ENCODE peak calls at places on chromosomes 12 and 14, in seven cellular contexts. N, P, Q, K, X, H and S are unnamed samples.
A peak's percentile ranks its signal among the peaks of the same experiment; 100 is the strongest.

GRCh38 chr12:111248981-111249380 is 119.9 kb downstream of the PHETA1 start:
- DNase-seq in N (no peak), P (no peak), Q (no peak), K (no peak), X (no peak), H (no peak), S (no peak)

GRCh38 chr14:63551338-63551737 is 8.2 kb upstream of the PPP2R5E start:
- DNase-seq in N (no peak), P (peak; percentile 9), Q (no peak), K (no peak), X (no peak), H (no peak), S (no peak)

GRCh38 chr14:53391156-53391555 is 238.0 kb upstream of the DDHD1 start:
- DNase-seq in N (peak; percentile 63), P (peak; percentile 66), Q (no peak), K (no peak), X (no peak), H (no peak), S (no peak)

GRCh38 chr12:45435945-45436710 is 220.2 kb downstream of the ANO6 start:
- DNase-seq in N (no peak), P (no peak), Q (no peak), K (no peak), X (no peak), H (no peak), S (peak; percentile 80)

GRCh38 chr14:21852061-21852664 is 178.5 kb upstream of the OR4E1 start:
- DNase-seq in N (no peak), P (peak; percentile 27), Q (peak; percentile 69), K (peak; percentile 57), X (no peak), H (no peak), S (no peak)

GRCh38 chr14:61113561-61113960 is 132.5 kb downstream of the SLC38A6 start:
- DNase-seq in N (no peak), P (no peak), Q (no peak), K (no peak), X (no peak), H (no peak), S (no peak)

GRCh38 chr14:66069830-66070541 is 416.2 kb upstream of the CCDC196 start:
- DNase-seq in N (no peak), P (no peak), Q (no peak), K (no peak), X (no peak), H (no peak), S (no peak)

GRCh38 chr14:61343991-61344405 is 22.6 kb downstream of the PRKCH start:
- DNase-seq in N (no peak), P (no peak), Q (no peak), K (no peak), X (no peak), H (no peak), S (no peak)

GRCh38 chr14:55813635-55814034 is 233.6 kb downstream of the KTN1 start:
- DNase-seq in N (no peak), P (no peak), Q (no peak), K (no peak), X (no peak), H (no peak), S (no peak)

GRCh38 chr12:116282371-116283286 is 5.1 kb upstream of the MED13L start:
- DNase-seq in N (no peak), P (no peak), Q (no peak), K (no peak), X (no peak), H (no peak), S (no peak)

GRCh38 chr14:78805586-78805985 is 635.4 kb downstream of the NRXN3 start:
- DNase-seq in N (no peak), P (no peak), Q (no peak), K (no peak), X (no peak), H (no peak), S (no peak)

GRCh38 chr14:51576112-51576420 is 75.6 kb upstream of the FRMD6 start:
- DNase-seq in N (no peak), P (peak; percentile 80), Q (no peak), K (no peak), X (peak; percentile 31), H (no peak), S (no peak)

GRCh38 chr12:24054411-24054810 is 104.9 kb upstream of the SOX5 start:
- DNase-seq in N (no peak), P (no peak), Q (no peak), K (no peak), X (no peak), H (no peak), S (no peak)

GRCh38 chr12:67477682-67478265 is 170.8 kb upstream of the DYRK2 start:
- DNase-seq in N (no peak), P (no peak), Q (no peak), K (no peak), X (no peak), H (no peak), S (no peak)

GRCh38 chr12:93802698-93803097 is 125.5 kb downstream of the CRADD start:
- DNase-seq in N (no peak), P (peak; percentile 46), Q (no peak), K (no peak), X (no peak), H (no peak), S (no peak)

GRCh38 chr12:132924356-132924755 is 31.8 kb downstream of the ZNF605 start:
- DNase-seq in N (no peak), P (no peak), Q (no peak), K (no peak), X (no peak), H (no peak), S (no peak)

GRCh38 chr12:26136688-26137087 is 11.9 kb upstream of the BHLHE41 start:
- DNase-seq in N (no peak), P (no peak), Q (no peak), K (no peak), X (no peak), H (no peak), S (no peak)

GRCh38 chr12:15550778-15551177 is 228.5 kb downstream of the PTPRO start:
- DNase-seq in N (no peak), P (no peak), Q (no peak), K (no peak), X (no peak), H (no peak), S (no peak)

GRCh38 chr12:11026118-11026517 is 3.7 kb upstream of the TAS2R19 start:
- DNase-seq in N (no peak), P (no peak), Q (no peak), K (no peak), X (no peak), H (no peak), S (no peak)
- TF ChIP-seq CTCF in N (no peak), P (no peak), Q (no peak), K (no peak), X (no peak), H (no peak), S (peak; percentile 16)

DNA sequence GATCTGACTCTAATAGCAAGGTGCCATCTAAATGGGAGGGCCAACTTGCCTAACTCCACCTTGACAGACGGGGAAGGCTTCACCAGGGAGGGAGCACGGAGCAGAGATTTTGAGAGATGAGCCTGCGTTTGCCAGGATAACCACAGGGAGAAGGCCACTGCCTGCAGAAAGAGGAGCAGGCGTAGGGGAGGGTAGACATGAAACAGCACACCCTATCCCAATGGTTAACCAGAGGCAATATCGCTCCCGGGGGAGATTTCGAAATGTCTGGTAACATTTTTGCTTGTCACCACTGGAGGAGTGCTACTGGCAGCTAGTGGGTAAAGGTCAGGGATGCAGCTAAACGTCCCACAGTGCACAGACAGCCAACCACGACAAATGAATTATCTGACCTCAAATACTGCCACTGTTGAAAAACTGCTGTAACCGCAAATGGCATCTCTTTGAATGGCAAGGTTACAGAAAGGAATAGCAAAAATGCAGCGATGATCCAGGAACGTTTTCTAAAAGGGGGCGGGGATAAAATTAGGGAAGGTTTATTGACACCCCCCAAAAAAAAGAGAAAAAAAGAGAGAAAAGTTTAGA is 126.0 kb upstream of the ATF7IP start:
- DNase-seq in N (no peak), P (peak; percentile 24), Q (peak; percentile 60), K (no peak), X (no peak), H (peak; percentile 14), S (no peak)
- TF ChIP-seq CTCF in N (no peak), P (no peak), Q (no peak), K (no peak), X (no peak), H (peak; percentile 24), S (no peak)

GRCh38 chr12:124525455-124525854 is 42.0 kb downstream of the NCOR2 start:
- DNase-seq in N (no peak), P (no peak), Q (no peak), K (no peak), X (no peak), H (no peak), S (no peak)

GRCh38 chr12:124530637-124531263 is 36.7 kb downstream of the NCOR2 start:
- DNase-seq in N (no peak), P (no peak), Q (no peak), K (no peak), X (no peak), H (no peak), S (no peak)

GRCh38 chr12:124525927-124526692 is 41.3 kb downstream of the NCOR2 start:
- DNase-seq in N (no peak), P (no peak), Q (no peak), K (no peak), X (no peak), H (no peak), S (no peak)

GRCh38 chr12:124529595-124530276 is 37.7 kb downstream of the NCOR2 start:
- DNase-seq in N (no peak), P (no peak), Q (no peak), K (no peak), X (no peak), H (no peak), S (no peak)

DNA sequence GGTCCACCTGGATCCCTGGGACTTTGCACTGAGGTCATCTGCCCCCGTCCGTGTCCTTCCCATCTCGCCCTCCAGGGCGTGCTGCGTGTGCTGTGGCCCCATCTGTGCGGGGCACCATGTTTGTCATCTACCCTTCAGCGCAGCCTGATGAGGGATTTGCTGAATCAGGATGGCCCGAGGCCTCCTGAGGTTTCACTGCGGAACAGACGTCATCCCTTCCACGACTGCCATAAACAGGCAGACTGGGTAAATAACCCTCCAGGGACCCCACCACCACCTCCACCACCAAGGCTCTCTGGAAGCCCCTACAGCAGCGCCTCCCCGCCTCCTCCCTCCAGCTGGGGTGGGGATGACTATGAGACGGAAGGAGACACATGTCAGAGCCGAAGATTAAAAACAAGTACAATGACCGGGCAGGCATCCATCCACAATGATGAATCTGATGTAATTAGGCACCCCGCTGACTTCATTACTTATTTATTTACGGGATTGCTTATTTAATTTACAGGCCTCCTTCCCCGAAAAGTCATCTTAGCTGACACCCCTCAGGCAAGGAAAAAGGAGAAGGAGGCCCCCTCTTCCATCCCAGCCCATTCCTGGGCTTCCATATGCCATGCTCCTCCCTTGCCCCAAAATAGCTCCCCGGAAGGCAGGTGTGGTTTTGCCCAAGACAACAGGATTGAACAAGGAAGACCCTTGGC is 39.4 kb downstream of the NCOR2 start:
- DNase-seq in N (no peak), P (peak; percentile 75), Q (no peak), K (no peak), X (no peak), H (no peak), S (no peak)
- TF ChIP-seq CTCF in N (no peak), P (peak; percentile 23), Q (no peak), K (no peak), X (no peak), H (no peak), S (peak; percentile 7)

DNA sequence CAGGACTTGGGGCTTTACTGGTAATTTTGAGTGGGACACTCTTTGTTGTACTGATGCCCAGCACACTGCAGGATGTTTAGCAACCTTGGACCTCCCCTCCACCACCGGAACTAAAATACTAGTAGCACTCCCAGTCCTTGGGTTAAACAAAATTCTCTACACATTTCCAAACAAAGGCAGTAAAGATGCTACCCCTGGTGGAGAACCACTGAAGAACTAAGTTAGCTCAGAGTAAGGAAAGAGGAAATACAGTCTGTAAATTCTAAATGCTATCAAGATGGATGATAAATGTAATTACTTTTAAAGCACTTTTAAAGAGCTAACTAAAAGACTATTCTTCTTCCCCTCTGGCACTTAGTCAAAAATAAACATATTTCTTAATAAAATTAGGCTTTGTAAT is 64.1 kb downstream of the LRP6 start:
- DNase-seq in N (no peak), P (no peak), Q (no peak), K (no peak), X (no peak), H (no peak), S (no peak)
- TF ChIP-seq CTCF in N (no peak), P (peak; percentile 7), Q (no peak), K (no peak), X (no peak), H (no peak), S (no peak)